ENCODE peak calls at places on chromosomes 4 and X, in six cellular contexts. F is K562, H is H1, R is transverse colon, J is HL-60, P is stomach. D is an unnamed sample.

GRCh38 chrX:133414399-133415275 is 652 bp downstream of the GPC4 start:
- DNase-seq in F (no peak), R (peak; percentile 12), J (no peak), H (no peak), P (no peak), D (peak; percentile 67)

GRCh38 chr4:20265726-20266125 is 14.0 kb downstream of the SLIT2 start:
- DNase-seq in J (no peak), H (no peak), F (no peak), P (no peak), R (no peak), D (no peak)

GRCh38 chr4:163344147-163345050 is 707 bp downstream of the NPY5R start:
- DNase-seq in R (no peak), F (no peak), J (no peak), H (no peak), P (no peak), D (no peak)

GRCh38 chrX:15761564-15762191 is 23.6 kb downstream of the CA5B start:
- DNase-seq in H (no peak), J (no peak), F (peak; percentile 39), P (no peak), R (no peak), D (no peak)

GRCh38 chr4:17957689-17958088 is 63.9 kb downstream of the LCORL start:
- DNase-seq in R (no peak), F (no peak), P (no peak), J (no peak), H (no peak), D (no peak)

GRCh38 chrX:49171752-49172279 is at the start of gene PLP2:
- DNase-seq in F (peak; percentile 52), R (peak; percentile 79), J (no peak), H (no peak), P (peak; percentile 58), D (peak; percentile 85)

GRCh38 chr4:7903686-7904085 is 36.0 kb downstream of the AFAP1 start:
- DNase-seq in H (no peak), J (no peak), F (no peak), P (no peak), R (no peak), D (no peak)

GRCh38 chr4:118033148-118034060 is 882 bp upstream of the NDST3 start:
- DNase-seq in H (no peak), J (no peak), F (no peak), P (peak; percentile 66), R (peak; percentile 69), D (peak; percentile 69)

GRCh38 chrX:128019218-128019617 is 33.0 kb downstream of the ACTRT1 start:
- DNase-seq in R (no peak), H (no peak), J (no peak), F (no peak), P (no peak), D (no peak)

GRCh38 chrX:85084770-85085393 is 81.2 kb downstream of the APOOL start:
- DNase-seq in H (no peak), P (no peak), F (peak; percentile 49), R (no peak), J (no peak), D (no peak)

GRCh38 chrX:68876731-68877130 is 47.9 kb downstream of the EFNB1 start:
- DNase-seq in R (no peak), H (no peak), J (no peak), F (no peak), P (no peak), D (no peak)

GRCh38 chrX:130995351-130995967 is 62.7 kb upstream of the ARHGAP36 start:
- DNase-seq in P (no peak), F (no peak), H (no peak), J (no peak), R (no peak), D (no peak)

GRCh38 chr4:114318309-114318708 is 280.3 kb upstream of the UGT8 start:
- DNase-seq in J (no peak), F (no peak), P (no peak), R (no peak), H (no peak), D (no peak)

GRCh38 chr4:159227378-159227777 is 124.5 kb downstream of the RAPGEF2 start:
- DNase-seq in F (no peak), R (no peak), J (no peak), H (no peak), P (no peak), D (no peak)

GRCh38 chrX:48694776-48695523 is 1.6 kb upstream of the SUV39H1 start:
- DNase-seq in P (no peak), H (no peak), R (no peak), F (no peak), J (no peak), D (no peak)

GRCh38 chr4:150581611-150582010 is 340 bp upstream of the MAB21L2 start:
- DNase-seq in J (no peak), R (peak; percentile 64), F (no peak), H (no peak), P (no peak), D (peak; percentile 97)

GRCh38 chr4:53532521-53532920 is 58.8 kb downstream of the LNX1 start:
- DNase-seq in H (no peak), P (no peak), J (no peak), F (no peak), R (no peak), D (no peak)

GRCh38 chrX:41603591-41603990 is 85.2 kb upstream of the GPR34 start:
- DNase-seq in F (no peak), R (no peak), P (no peak), J (no peak), H (no peak), D (no peak)

GRCh38 chr4:10072420-10073017 is 44.1 kb downstream of the WDR1 start:
- DNase-seq in H (no peak), F (no peak), P (no peak), R (no peak), J (no peak), D (peak; percentile 66)

GRCh38 chr4:56466910-56467283 is 520 bp upstream of the SRP72 start:
- DNase-seq in H (no peak), J (no peak), P (no peak), F (no peak), R (no peak), D (no peak)

GRCh38 chr4:173703076-173703475 is 173.0 kb upstream of the HAND2 start:
- DNase-seq in H (no peak), R (no peak), J (no peak), P (no peak), F (no peak), D (no peak)
- H3K27ac ChIP-seq in H (no peak overlapping the region), R (no peak overlapping the region), J (no peak overlapping the region), P (no peak overlapping the region), F (no peak overlapping the region), D (no peak overlapping the region)

DNA sequence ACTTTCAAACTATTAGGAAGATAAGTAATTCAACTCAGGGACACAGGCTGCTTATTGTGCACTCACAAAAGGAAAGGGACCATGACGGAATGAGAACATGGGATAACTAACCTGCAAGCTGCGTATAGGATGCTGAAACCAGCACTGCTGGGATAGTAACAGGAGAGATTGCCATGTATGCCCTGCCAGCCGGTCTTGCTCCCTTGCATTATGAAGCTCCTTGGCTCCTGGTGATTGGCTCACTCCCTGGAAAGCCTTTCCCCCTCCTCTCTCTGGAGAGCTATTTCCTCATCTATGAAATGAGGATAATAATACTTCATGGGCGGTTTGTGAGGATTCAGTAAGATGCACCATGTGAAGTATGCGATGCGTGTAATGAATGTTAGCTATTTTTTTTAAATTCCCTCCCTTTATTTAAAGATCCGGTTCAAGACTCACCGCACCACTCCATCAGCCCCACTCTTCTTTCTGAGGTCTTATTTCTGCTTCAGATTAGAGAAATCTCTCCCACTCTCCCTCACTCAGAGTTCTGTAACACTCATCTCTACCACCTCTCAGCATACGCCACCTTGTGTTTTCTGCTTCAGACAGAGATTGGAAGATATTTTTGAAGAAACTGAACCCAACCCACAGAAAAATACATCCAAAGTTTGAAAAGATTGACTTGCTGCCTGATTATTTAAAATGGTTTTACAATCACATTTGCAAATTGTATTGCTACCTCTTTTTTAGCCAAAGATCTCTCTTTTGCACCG is 18.4 kb downstream of the MSMO1 start:
- DNase-seq in F (no peak), H (no peak), P (no peak), R (no peak), J (no peak), D (no peak)
- TF ChIP-seq CTCF in F (no peak), H (no peak), P (no peak), R (no peak), J (no peak), D (no peak)

DNA sequence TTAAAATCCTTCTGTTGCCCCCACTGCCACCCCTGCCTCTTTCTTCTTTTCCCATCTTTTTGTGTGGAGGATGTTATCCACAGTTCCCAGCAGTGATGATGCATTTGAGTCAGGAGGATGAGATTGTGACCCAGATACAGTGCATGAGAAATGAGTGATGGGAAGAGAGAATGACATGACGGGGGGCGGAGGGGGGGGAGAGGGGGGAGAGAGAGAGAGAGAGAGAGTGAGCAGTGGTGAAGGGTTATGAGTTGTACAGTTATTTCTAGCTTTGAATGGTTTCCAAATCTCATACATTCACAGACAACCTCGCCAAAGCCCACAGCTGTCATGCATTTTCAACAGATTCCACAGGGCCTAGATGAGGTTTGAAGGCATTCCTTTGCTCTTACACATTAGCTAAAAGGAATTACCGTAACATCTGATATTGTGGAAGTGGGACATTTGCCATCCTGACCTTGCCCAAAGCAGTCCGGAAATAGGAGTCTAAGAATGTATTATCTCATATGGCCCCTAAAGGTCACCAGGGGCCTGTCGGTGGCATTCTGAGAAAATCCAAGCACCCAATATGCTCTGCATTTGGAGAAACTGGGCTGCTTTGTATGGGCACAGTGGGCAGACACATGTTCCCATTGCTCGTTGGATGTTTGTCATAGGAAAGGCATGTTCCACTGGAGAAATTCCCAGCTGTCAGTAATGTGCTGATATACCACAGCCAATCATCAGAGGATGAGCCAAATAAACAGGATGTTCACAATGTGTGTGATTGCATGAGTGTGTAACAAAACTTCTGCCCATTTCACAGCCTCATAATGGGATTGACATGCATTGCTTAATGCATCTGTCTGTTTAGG is 435.8 kb downstream of the SPRY1 start:
- DNase-seq in H (no peak), P (no peak), F (no peak), J (no peak), R (peak; percentile 10), D (peak; percentile 81)
- TF ChIP-seq POLR2AphosphoS5 in H (no peak), P (peak; percentile 90), F (no peak), J (no peak), R (peak; percentile 77), D (peak; percentile 68)

DNA sequence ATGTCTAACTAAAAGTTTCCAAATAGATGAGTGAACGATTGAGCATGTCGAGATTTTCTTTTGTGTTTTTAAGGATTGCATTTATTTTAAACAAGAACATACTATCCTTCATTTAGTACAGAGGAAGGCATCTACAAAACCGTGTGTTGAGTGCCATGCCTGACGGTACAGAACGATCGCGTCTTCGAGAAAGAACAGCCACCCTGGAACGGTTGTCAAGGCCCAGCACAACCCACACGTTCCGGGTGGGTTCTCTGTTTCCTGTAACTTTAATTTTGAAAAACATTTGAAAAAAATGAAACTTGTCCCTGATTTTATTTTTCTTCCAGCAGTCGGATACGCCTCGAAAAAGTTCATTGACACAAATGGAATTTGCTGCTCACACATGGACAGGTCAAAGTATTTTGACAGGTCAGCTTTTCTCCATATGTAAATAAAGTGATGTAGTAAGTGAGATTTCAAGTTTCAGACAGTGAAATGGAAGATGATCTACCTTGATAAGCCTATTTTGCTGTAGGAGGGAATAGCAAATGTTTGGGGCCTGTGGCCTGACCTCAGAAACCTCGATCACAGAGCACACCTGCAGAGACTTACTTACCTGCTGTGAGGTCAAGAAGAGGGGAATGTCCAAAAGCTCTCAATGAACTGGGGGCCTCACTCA is 24.4 kb upstream of the CYP4V2 start:
- DNase-seq in P (no peak), H (no peak), R (no peak), J (no peak), F (peak; percentile 3), D (no peak)
- H3K27ac ChIP-seq in P (no peak overlapping the region), H (no peak overlapping the region), R (no peak overlapping the region), J (no peak overlapping the region), F (no peak overlapping the region), D (no peak overlapping the region)